ENCODE peak calls at places on chromosomes 5 and 9, in eight cellular contexts. F, X, C, O, T, B, A and S are unnamed samples.

GRCh38 chr5:139103762-139104161 is 94.4 kb downstream of the SIL1 start:
- DNase-seq in A (no peak), C (no peak), X (no peak), T (no peak), B (no peak), O (no peak), F (no peak), S (no peak)

GRCh38 chr9:136025481-136025880 is 64.3 kb upstream of the UBAC1 start:
- DNase-seq in F (no peak), A (no peak), X (no peak), T (no peak), B (no peak), O (no peak), C (no peak), S (no peak)

GRCh38 chr5:176994460-176995121 is 12.0 kb downstream of the UIMC1 start:
- DNase-seq in X (peak; percentile 46), F (peak; percentile 51), A (peak; percentile 59), O (no peak), T (no peak), C (peak; percentile 29), B (peak; percentile 60), S (no peak)

GRCh38 chr5:54904425-54904824 is 81.0 kb downstream of the ESM1 start:
- DNase-seq in A (no peak), C (no peak), F (peak; percentile 63), B (peak; percentile 73), T (no peak), O (no peak), X (no peak), S (no peak)

GRCh38 chr5:103111458-103111857 is 8.5 kb downstream of the GIN1 start:
- DNase-seq in O (no peak), C (no peak), T (no peak), B (no peak), A (no peak), X (no peak), F (no peak), S (no peak)

GRCh38 chr5:50903651-50904050 is 237.2 kb downstream of the PARP8 start:
- DNase-seq in C (no peak), F (no peak), X (no peak), O (no peak), A (no peak), B (no peak), T (no peak), S (no peak)

GRCh38 chr9:78291240-78291915 is 5.5 kb upstream of the PSAT1 start:
- DNase-seq in O (no peak), X (no peak), A (peak; percentile 32), T (no peak), C (no peak), B (no peak), F (peak; percentile 59), S (no peak)

GRCh38 chr5:173707392-173707791 is 90.9 kb upstream of the BOD1 start:
- DNase-seq in F (peak; percentile 4), X (no peak), A (peak; percentile 66), C (peak; percentile 54), B (peak; percentile 44), O (peak; percentile 12), T (peak; percentile 39), S (no peak)

GRCh38 chr5:142621227-142621626 is 64.7 kb downstream of the FGF1 start:
- DNase-seq in C (no peak), X (no peak), B (peak; percentile 87), O (no peak), T (no peak), F (peak; percentile 81), A (no peak), S (no peak)

GRCh38 chr5:59174248-59174844 is 591.5 kb downstream of the RAB3C start:
- DNase-seq in F (peak; percentile 92), C (no peak), B (peak; percentile 87), X (peak; percentile 30), O (peak; percentile 25), A (no peak), T (peak; percentile 32), S (no peak)

GRCh38 chr5:69492391-69493234 is at the start of gene OCLN:
- DNase-seq in T (peak; percentile 89), C (no peak), O (no peak), A (no peak), B (no peak), X (peak; percentile 82), F (no peak), S (no peak)

GRCh38 chr9:126149661-126150060 is 177.0 kb upstream of the MVB12B start:
- DNase-seq in T (no peak), A (peak; percentile 43), B (no peak), O (no peak), C (no peak), X (peak; percentile 22), F (no peak), S (peak; percentile 4)

GRCh38 chr9:13942695-13943094 is 371.2 kb downstream of the NFIB start:
- DNase-seq in B (peak; percentile 98), A (no peak), F (peak; percentile 89), T (no peak), O (no peak), C (no peak), X (no peak), S (peak; percentile 58)

GRCh38 chr5:104170906-104171305 is 608.3 kb upstream of the NUDT12 start:
- DNase-seq in X (no peak), T (no peak), F (peak; percentile 29), O (no peak), C (no peak), B (no peak), A (no peak), S (no peak)

GRCh38 chr5:133569347-133569746 is 43.0 kb downstream of the FSTL4 start:
- DNase-seq in F (peak; percentile 81), T (no peak), O (peak; percentile 24), X (no peak), A (no peak), C (no peak), B (peak; percentile 3), S (no peak)

GRCh38 chr9:86185872-86186271 is 73.6 kb downstream of the C9orf153 start:
- DNase-seq in T (no peak), A (no peak), X (no peak), O (no peak), C (no peak), B (peak; percentile 2), F (no peak), S (no peak)

GRCh38 chr9:76630916-76631315 is 133.3 kb upstream of the PCA3 start:
- DNase-seq in B (no peak), C (no peak), T (no peak), F (no peak), O (no peak), X (no peak), A (no peak), S (no peak)

GRCh38 chr9:253539-253938 is 38.9 kb downstream of the DOCK8 start:
- DNase-seq in B (no peak), O (no peak), T (no peak), A (no peak), X (no peak), F (no peak), C (no peak), S (no peak)

GRCh38 chr5:124634228-124634819 is 112.1 kb downstream of the ZNF608 start:
- DNase-seq in F (peak; percentile 34), X (no peak), A (no peak), B (peak; percentile 60), O (no peak), C (no peak), T (no peak), S (no peak)

GRCh38 chr9:19376931-19377330 is 3.1 kb downstream of the RPS6 start:
- DNase-seq in B (no peak), X (no peak), O (no peak), F (no peak), A (no peak), T (no peak), C (no peak), S (no peak)
- H3K4me3 ChIP-seq in B (no peak overlapping the region), X (no peak overlapping the region), O (no peak overlapping the region), F (no peak overlapping the region), A (no peak overlapping the region), T (no peak overlapping the region), C (no peak overlapping the region), S (peak overlapping the region; percentile 79)

DNA sequence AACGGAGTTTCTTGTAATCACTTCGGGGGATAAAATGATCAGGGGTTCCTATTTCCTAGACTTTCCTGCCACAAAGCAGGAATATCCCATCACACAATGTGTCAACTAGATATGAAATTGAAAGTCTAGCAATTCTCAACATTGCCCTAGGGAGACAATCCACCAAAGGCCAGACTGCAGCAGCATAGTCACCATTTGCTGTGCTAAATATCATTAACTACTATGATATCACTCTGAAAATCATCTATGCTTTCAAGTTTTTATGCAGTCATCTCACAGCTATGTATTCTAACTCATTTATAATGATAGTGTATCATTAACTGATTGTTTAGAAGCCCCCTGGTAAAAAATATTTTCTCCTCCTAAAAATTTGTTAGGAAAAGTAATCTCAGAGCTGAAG is 342.6 kb upstream of the CDH6 start:
- DNase-seq in X (no peak), O (no peak), C (no peak), A (no peak), T (no peak), B (no peak), F (no peak), S (no peak)
- H3K27ac ChIP-seq in X (no peak overlapping the region), O (no peak overlapping the region), C (no peak overlapping the region), A (no peak overlapping the region), T (no peak overlapping the region), B (no peak overlapping the region), F (no peak overlapping the region), S (no peak overlapping the region)

GRCh38 chr9:34664281-34665108 is 2.0 kb upstream of the CCL27 start:
- DNase-seq in X (peak; percentile 84), B (peak; percentile 69), O (peak; percentile 92), T (peak; percentile 76), F (peak; percentile 69), A (peak; percentile 87), C (peak; percentile 79), S (peak; percentile 78)
- H3K4me3 ChIP-seq in X (peak overlapping the region; percentile 33), B (peak overlapping the region; percentile 56), O (peak overlapping the region; percentile 86), T (no peak overlapping the region), F (peak overlapping the region; percentile 51), A (peak overlapping the region; percentile 78), C (peak overlapping the region; percentile 79), S (peak overlapping the region; percentile 82)

GRCh38 chr9:121744002-121744686 is 92.7 kb downstream of the DAB2IP start:
- DNase-seq in B (peak; percentile 43), O (peak; percentile 60), X (no peak), F (peak; percentile 49), C (peak; percentile 65), T (peak; percentile 89), A (peak; percentile 83), S (peak; percentile 73)
- H3K27ac ChIP-seq in B (peak overlapping the region; percentile 71), O (peak overlapping the region; percentile 91), X (peak overlapping the region; percentile 90), F (peak overlapping the region; percentile 76), C (peak overlapping the region; percentile 99), T (peak overlapping the region; percentile 96), A (peak overlapping the region; percentile 89), S (peak overlapping the region; percentile 77)

GRCh38 chr9:109320338-109320733 is 523 bp downstream of the EPB41L4B start:
- DNase-seq in A (no peak), C (no peak), B (no peak), F (no peak), T (peak; percentile 32), O (no peak), X (no peak), S (no peak)
- H3K4me3 ChIP-seq in A (peak overlapping the region; percentile 56), C (peak overlapping the region; percentile 70), B (peak overlapping the region; percentile 45), F (no peak overlapping the region), T (no peak overlapping the region), O (no peak overlapping the region), X (peak overlapping the region; percentile 61), S (no peak overlapping the region)